ENCODE peak calls at places on chromosomes 11 and 22, in seven cellular contexts. O, K, B, A, X, D and Q are unnamed samples. For H3K79me2 and H3K4me1, the result is how much of the 10 kb centered on the place peaks cover.

GRCh38 chr22:49884075-49884474 is 30.4 kb downstream of the ZBED4 start:
- DNase-seq in O (no peak), K (no peak), B (no peak), A (no peak), X (no peak), D (no peak), Q (no peak)

GRCh38 chr11:118923721-118924587 is 1.8 kb downstream of the BCL9L start:
- DNase-seq in O (no peak), K (no peak), B (peak), A (no peak), X (no peak), D (no peak), Q (peak)

GRCh38 chr11:3995307-3995706 is 99.3 kb upstream of the RRM1 start:
- DNase-seq in O (no peak), K (no peak), B (no peak), A (no peak), X (no peak), D (no peak), Q (no peak)

GRCh38 chr11:118746988-118747585 is 43.9 kb downstream of the DDX6 start:
- DNase-seq in O (no peak), K (no peak), B (no peak), A (no peak), X (no peak), D (no peak), Q (no peak)

GRCh38 chr11:125165111-125165663 is 636 bp downstream of the PKNOX2 start:
- DNase-seq in O (peak), K (peak), B (peak), A (no peak), X (peak), D (peak), Q (peak)

GRCh38 chr22:27913162-27913741 is 5.8 kb downstream of the PITPNB start:
- DNase-seq in O (no peak), K (no peak), B (no peak), A (no peak), X (no peak), D (no peak), Q (peak)

GRCh38 chr11:120867024-120867423 is 156.9 kb upstream of the TBCEL start:
- DNase-seq in O (no peak), K (no peak), B (no peak), A (no peak), X (no peak), D (no peak), Q (no peak)

GRCh38 chr11:32173435-32173834 is 82.6 kb downstream of the RCN1 start:
- DNase-seq in O (peak), K (peak), B (peak), A (peak), X (peak), D (peak), Q (peak)

GRCh38 chr11:19226378-19227195 is 14.2 kb downstream of the E2F8 start:
- DNase-seq in O (no peak), K (no peak), B (no peak), A (no peak), X (peak), D (no peak), Q (no peak)

GRCh38 chr11:32819187-32819586 is 10.5 kb upstream of the PRRG4 start:
- DNase-seq in O (no peak), K (no peak), B (no peak), A (no peak), X (no peak), D (no peak), Q (no peak)

GRCh38 chr11:10979529-10979928 is 121.7 kb upstream of the ZBED5 start:
- DNase-seq in O (no peak), K (no peak), B (no peak), A (no peak), X (no peak), D (no peak), Q (no peak)

GRCh38 chr11:75760710-75761493 is 7.7 kb upstream of the DGAT2 start:
- DNase-seq in O (peak), K (no peak), B (peak), A (no peak), X (no peak), D (no peak), Q (peak)

GRCh38 chr11:83918471-83918870 is 632.3 kb upstream of the CCDC90B start:
- DNase-seq in O (peak), K (no peak), B (no peak), A (no peak), X (no peak), D (no peak), Q (no peak)

GRCh38 chr11:69392104-69392653 is 89.3 kb upstream of the LINC01488 start:
- DNase-seq in O (no peak), K (no peak), B (no peak), A (no peak), X (no peak), D (no peak), Q (no peak)

GRCh38 chr11:80632691-80633090 is 1191.9 kb upstream of the TENM4 start:
- DNase-seq in O (no peak), K (no peak), B (no peak), A (no peak), X (no peak), D (no peak), Q (no peak)

GRCh38 chr11:37504925-37505324 is 906.9 kb upstream of the RAG2 start:
- DNase-seq in O (peak), K (no peak), B (peak), A (no peak), X (peak), D (no peak), Q (no peak)

GRCh38 chr22:49137216-49137840 is 690.3 kb downstream of the BRD1 start:
- DNase-seq in O (no peak), K (no peak), B (no peak), A (no peak), X (no peak), D (no peak), Q (peak)

GRCh38 chr11:69703711-69704507 is at the start of gene FGF19:
- DNase-seq in O (no peak), K (peak), B (peak), A (peak), X (no peak), D (peak), Q (peak)

GRCh38 chr22:37472418-37473006 is 13.7 kb downstream of the MFNG start:
- DNase-seq in O (no peak), K (peak), B (peak), A (peak), X (no peak), D (peak), Q (no peak)

GRCh38 chr22:43060213-43060612 is 29.0 kb downstream of the TTLL1 start:
- DNase-seq in O (no peak), K (peak), B (peak), A (peak), X (peak), D (peak), Q (no peak)

GRCh38 chr11:122187373-122188165 is 71.6 kb upstream of the BLID start:
- DNase-seq in O (no peak), K (no peak), B (no peak), A (no peak), X (no peak), D (no peak), Q (no peak)

GRCh38 chr11:14519692-14520085 is 497 bp downstream of the PSMA1 start:
- DNase-seq in O (no peak), K (no peak), B (peak), A (no peak), X (no peak), D (no peak), Q (no peak)

GRCh38 chr11:77127969-77128691 is at the start of gene MYO7A:
- DNase-seq in O (no peak), K (peak), B (no peak), A (peak), X (peak), D (peak), Q (peak)

GRCh38 chr11:11978098-11978637 is 30.3 kb downstream of the DKK3 start:
- DNase-seq in O (no peak), K (no peak), B (no peak), A (no peak), X (no peak), D (no peak), Q (no peak)

GRCh38 chr11:119547511-119547910 is 124.5 kb upstream of the THY1 start:
- DNase-seq in O (no peak), K (no peak), B (no peak), A (no peak), X (no peak), D (no peak), Q (no peak)

GRCh38 chr11:128516467-128516778 is 70.9 kb downstream of the ETS1 start:
- DNase-seq in O (no peak), K (no peak), B (no peak), A (no peak), X (no peak), D (no peak), Q (no peak)

GRCh38 chr11:129652828-129653227 is 162.8 kb upstream of the TMEM45B start:
- DNase-seq in O (peak), K (no peak), B (peak), A (no peak), X (no peak), D (no peak), Q (peak)

GRCh38 chr22:48781391-48781790 is 1046.3 kb downstream of the BRD1 start:
- DNase-seq in O (no peak), K (no peak), B (no peak), A (no peak), X (no peak), D (no peak), Q (no peak)

GRCh38 chr22:48254311-48254873 is 1491.9 kb downstream of the TBC1D22A start:
- DNase-seq in O (no peak), K (no peak), B (no peak), A (no peak), X (no peak), D (no peak), Q (peak)

GRCh38 chr22:31829505-31829904 is 75.7 kb downstream of the DEPDC5 start:
- DNase-seq in O (peak), K (no peak), B (peak), A (no peak), X (peak), D (no peak), Q (peak)

GRCh38 chr22:25694167-25694907 is 47.7 kb upstream of the MYO18B start:
- DNase-seq in O (no peak), K (no peak), B (no peak), A (no peak), X (no peak), D (no peak), Q (no peak)

GRCh38 chr11:125313271-125314222 is 149.0 kb downstream of the PKNOX2 start:
- DNase-seq in O (peak), K (no peak), B (no peak), A (no peak), X (peak), D (no peak), Q (no peak)

GRCh38 chr11:31645747-31646146 is 136.2 kb downstream of the ELP4 start:
- DNase-seq in O (peak), K (no peak), B (peak), A (no peak), X (no peak), D (no peak), Q (peak)

GRCh38 chr11:36431429-36432092 is 78.5 kb downstream of the TRAF6 start:
- DNase-seq in O (peak), K (no peak), B (peak), A (no peak), X (peak), D (peak), Q (peak)

GRCh38 chr11:96779030-96779429 is 389.2 kb downstream of the JRKL start:
- DNase-seq in O (no peak), K (no peak), B (no peak), A (no peak), X (no peak), D (no peak), Q (no peak)
- H3K79me2 ChIP-seq in O (under half), K (under half), B (under half), A (under half), X (under half), D (under half), Q (under half)

GRCh38 chr11:9672918-9673317 is 9.0 kb downstream of the SWAP70 start:
- DNase-seq in O (no peak), K (no peak), B (no peak), A (no peak), X (no peak), D (no peak), Q (no peak)

GRCh38 chr11:9664276-9665171 is 647 bp downstream of the SWAP70 start:
- DNase-seq in O (peak), K (peak), B (peak), A (peak), X (peak), D (peak), Q (peak)

GRCh38 chr11:9665749-9666148 is 1.9 kb downstream of the SWAP70 start:
- DNase-seq in O (no peak), K (no peak), B (no peak), A (no peak), X (no peak), D (no peak), Q (no peak)

GRCh38 chr11:9672288-9672916 is 8.5 kb downstream of the SWAP70 start:
- DNase-seq in O (peak), K (no peak), B (no peak), A (no peak), X (peak), D (no peak), Q (no peak)

GRCh38 chr11:9669954-9670353 is 6.1 kb downstream of the SWAP70 start:
- DNase-seq in O (no peak), K (no peak), B (no peak), A (no peak), X (no peak), D (no peak), Q (no peak)
- H3K4me1 ChIP-seq in O (under half), K (under half), B (under half), A (under half), X (under half), D (under half), Q (under half)

DNA sequence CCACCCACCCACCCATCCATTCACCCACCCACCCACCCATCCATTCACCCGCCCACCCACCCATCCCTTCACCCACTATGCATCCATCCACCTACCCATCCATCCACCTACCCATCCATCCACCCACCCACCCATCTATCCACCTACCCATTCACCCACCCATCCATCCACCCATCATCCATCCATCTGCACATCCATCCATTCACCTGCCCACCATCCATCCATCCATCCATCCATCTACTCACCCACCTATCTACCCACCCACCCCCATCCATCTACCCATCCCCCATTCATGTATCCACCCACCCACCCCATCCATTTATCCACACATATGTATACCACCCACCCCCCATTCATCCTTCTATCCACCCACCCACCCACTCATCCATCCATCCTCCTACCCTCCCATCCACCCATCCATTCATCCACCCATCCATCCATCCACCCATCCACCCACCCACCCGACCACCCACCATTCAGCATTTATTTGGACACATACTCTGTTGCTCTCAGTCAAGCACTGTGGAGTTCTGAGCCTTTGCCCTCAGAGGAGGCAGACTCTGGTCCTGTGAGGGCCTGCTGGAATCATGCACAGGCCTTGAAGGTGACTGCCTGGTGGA is 380.1 kb downstream of the TBC1D22A start:
- DNase-seq in O (no peak), K (no peak), B (no peak), A (no peak), X (no peak), D (no peak), Q (no peak)
- H3K4me2 ChIP-seq in O (no peak), K (no peak), B (no peak), A (no peak), X (no peak), D (no peak), Q (no peak)

GRCh38 chr22:36237462-36238347 is 1.6 kb downstream of the APOL2 start:
- DNase-seq in O (no peak), K (no peak), B (peak), A (peak), X (no peak), D (no peak), Q (peak)

GRCh38 chr22:36238348-36239149 is 778 bp downstream of the APOL2 start:
- DNase-seq in O (no peak), K (no peak), B (no peak), A (peak), X (no peak), D (no peak), Q (no peak)

GRCh38 chr22:36235585-36235984 is 3.7 kb downstream of the APOL2 start:
- DNase-seq in O (no peak), K (no peak), B (no peak), A (no peak), X (no peak), D (no peak), Q (no peak)

GRCh38 chr22:36234919-36235318 is 4.4 kb downstream of the APOL2 start:
- DNase-seq in O (no peak), K (no peak), B (no peak), A (peak), X (no peak), D (no peak), Q (no peak)

GRCh38 chr22:36236338-36237319 is 2.7 kb downstream of the APOL2 start:
- DNase-seq in O (no peak), K (no peak), B (no peak), A (peak), X (no peak), D (peak), Q (no peak)
- H3K79me2 ChIP-seq in O (under half), K (under half), B (under half), A (under half), X (under half), D (under half), Q (under half)

GRCh38 chr22:40519948-40520331 is 116.6 kb downstream of the MRTFA start:
- DNase-seq in O (no peak), K (no peak), B (no peak), A (no peak), X (no peak), D (no peak), Q (no peak)

GRCh38 chr22:40517631-40518030 is 118.9 kb downstream of the MRTFA start:
- DNase-seq in O (no peak), K (peak), B (no peak), A (no peak), X (no peak), D (no peak), Q (no peak)

GRCh38 chr22:40520562-40520961 is 116.0 kb downstream of the MRTFA start:
- DNase-seq in O (no peak), K (no peak), B (no peak), A (no peak), X (no peak), D (no peak), Q (no peak)

GRCh38 chr22:40519284-40519947 is 117.1 kb downstream of the MRTFA start:
- DNase-seq in O (no peak), K (no peak), B (no peak), A (no peak), X (no peak), D (no peak), Q (no peak)

DNA sequence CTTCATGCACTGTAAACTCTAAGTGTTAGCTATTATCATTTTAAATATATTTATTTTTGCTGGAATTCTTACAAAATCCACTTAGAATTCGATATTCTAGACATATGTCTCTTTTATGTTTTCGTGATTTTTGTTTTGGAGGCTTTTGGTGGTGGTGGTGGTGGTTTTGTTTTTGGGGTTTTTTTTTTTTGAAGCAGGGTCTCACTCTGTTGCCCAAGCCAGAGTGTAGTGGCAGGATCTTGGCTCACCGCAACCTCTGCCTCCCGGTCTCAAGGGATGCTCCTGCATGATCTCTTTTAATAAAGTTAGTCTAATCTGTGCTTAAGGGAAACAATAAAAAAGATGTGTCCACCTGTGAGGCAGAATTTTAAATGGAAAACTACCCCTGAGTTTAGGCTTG is 117.7 kb downstream of the MRTFA start:
- DNase-seq in O (no peak), K (no peak), B (no peak), A (no peak), X (no peak), D (no peak), Q (no peak)
- H3K4me1 ChIP-seq in O (under half), K (under half), B (under half), A (under half), X (under half), D (under half), Q (under half)

GRCh38 chr11:96221244-96222070 is 121.5 kb downstream of the MAML2 start:
- DNase-seq in O (no peak), K (no peak), B (no peak), A (no peak), X (no peak), D (no peak), Q (no peak)

GRCh38 chr11:96218013-96218412 is 125.0 kb downstream of the MAML2 start:
- DNase-seq in O (no peak), K (no peak), B (no peak), A (no peak), X (no peak), D (no peak), Q (no peak)

GRCh38 chr11:96218901-96219300 is 124.1 kb downstream of the MAML2 start:
- DNase-seq in O (no peak), K (no peak), B (no peak), A (no peak), X (no peak), D (no peak), Q (no peak)

GRCh38 chr11:96222102-96222501 is 120.9 kb downstream of the MAML2 start:
- DNase-seq in O (no peak), K (no peak), B (no peak), A (no peak), X (no peak), D (no peak), Q (no peak)

DNA sequence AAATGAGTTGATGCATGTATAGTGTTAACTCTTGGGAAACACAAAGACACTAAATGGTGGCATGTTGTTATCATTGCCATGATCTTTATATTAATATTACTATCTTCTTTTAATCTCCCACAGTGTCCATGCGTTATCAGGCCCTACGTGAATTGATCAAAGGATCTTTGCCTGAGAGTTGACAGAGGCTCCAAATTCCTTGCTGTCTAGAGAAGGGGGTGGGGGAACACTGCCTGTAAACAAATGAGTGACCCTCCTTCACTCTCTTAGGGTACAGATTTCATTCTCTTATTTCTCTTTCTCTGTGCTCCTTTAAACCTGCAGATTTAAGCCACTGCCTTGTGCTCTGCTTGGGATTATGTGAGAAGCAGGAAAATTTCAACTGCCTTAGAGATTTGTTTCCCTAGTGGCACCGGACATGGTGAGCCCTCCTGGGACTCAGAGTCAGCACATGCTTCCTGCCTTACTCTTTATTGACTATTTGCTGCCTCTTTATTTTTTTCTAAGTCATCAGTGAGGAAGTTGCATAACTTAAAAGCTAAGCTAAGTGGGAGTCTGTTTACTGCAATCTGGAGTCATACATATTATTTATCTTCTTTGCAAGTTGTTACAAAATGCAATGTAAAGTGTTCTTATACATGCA is 122.9 kb downstream of the MAML2 start:
- DNase-seq in O (no peak), K (peak), B (peak), A (no peak), X (no peak), D (peak), Q (no peak)
- H3K4me2 ChIP-seq in O (peak), K (peak), B (peak), A (no peak), X (no peak), D (no peak), Q (no peak)